ENCODE peak calls at places on chromosomes 4 and X, in four cellular contexts. S is ELF-1; N is stimulated activated CD4-positive, alpha-beta T cell treated with anti-CD3 and anti-CD28 coated beads, TNF-alpha, amount 100 ng/mL, for 48 hours; Q is adrenal gland. Z is an unnamed sample.

GRCh38 chr4:138669479-138670165 is 346.0 kb upstream of the NOCT start:
- DNase-seq in S (no peak), Q (no peak), N (no peak), Z (no peak)

GRCh38 chr4:101183224-101183623 is 164.1 kb downstream of the PPP3CA start:
- DNase-seq in S (no peak), N (no peak), Q (no peak), Z (no peak)

GRCh38 chr4:16914208-16914607 is 15.8 kb upstream of the LDB2 start:
- DNase-seq in Q (peak), S (no peak), N (no peak), Z (peak)

GRCh38 chrX:147180886-147181285 is 366.3 kb upstream of the CXorf51A start:
- DNase-seq in Q (no peak), S (no peak), N (no peak), Z (no peak)

GRCh38 chrX:115013705-115014104 is 3.7 kb downstream of the IL13RA2 start:
- DNase-seq in Q (no peak), S (no peak), N (no peak), Z (no peak)

GRCh38 chr4:185017964-185018772 is at the start of gene HELT:
- DNase-seq in Q (no peak), N (no peak), S (peak), Z (peak)

GRCh38 chrX:54921427-54922021 is 900 bp downstream of the TRO start:
- DNase-seq in Q (peak), N (peak), S (peak), Z (peak)

GRCh38 chr4:770022-770421 is 55.9 kb downstream of the CPLX1 start:
- DNase-seq in N (no peak), Q (peak), S (no peak), Z (no peak)